ENCODE peak calls at places on chromosomes 12 and 14, in five cellular contexts. U is H1, I is GM12878, N is HCT116, W is SK-N-SH. S is an unnamed sample.

GRCh38 chr12:108332791-108333382 is 6.2 kb downstream of the CMKLR1 start:
- DNase-seq in W (no peak), I (no peak), U (no peak), N (no peak), S (no peak)

GRCh38 chr12:4143909-4144308 is 129.7 kb upstream of the CCND2 start:
- DNase-seq in I (no peak), N (peak; percentile 37), U (no peak), W (no peak), S (no peak)

GRCh38 chr12:96237465-96238077 is 43.4 kb downstream of the ELK3 start:
- DNase-seq in W (no peak), U (no peak), N (no peak), I (no peak), S (peak; percentile 45)

GRCh38 chr12:39619316-39619659 is 315 bp downstream of the ABCD2 start:
- DNase-seq in N (no peak), W (peak; percentile 32), U (no peak), I (no peak), S (no peak)

GRCh38 chr12:58950739-58951100 is 30.4 kb upstream of the LRIG3 start:
- DNase-seq in U (no peak), I (no peak), W (no peak), N (no peak), S (no peak)

GRCh38 chr14:104090071-104090748 is 4.7 kb downstream of the ASPG start:
- DNase-seq in N (no peak), U (peak; percentile 36), I (no peak), W (no peak), S (no peak)

GRCh38 chr12:75205556-75205955 is 4.1 kb downstream of the KCNC2 start:
- DNase-seq in W (no peak), U (no peak), I (no peak), N (no peak), S (no peak)

GRCh38 chr12:46154221-46154975 is 114.4 kb downstream of the SLC38A1 start:
- DNase-seq in I (no peak), N (peak; percentile 3), U (no peak), W (no peak), S (no peak)

GRCh38 chr12:46921754-46922113 is 95.9 kb upstream of the SLC38A4 start:
- DNase-seq in U (no peak), N (no peak), I (no peak), W (no peak), S (no peak)

GRCh38 chr14:77208266-77208978 is 26.8 kb downstream of the TMEM63C start:
- DNase-seq in N (no peak), U (peak; percentile 91), I (no peak), W (peak; percentile 39), S (peak; percentile 85)

GRCh38 chr12:131985145-131985875 is 35.6 kb downstream of the EP400 start:
- DNase-seq in U (peak; percentile 38), N (no peak), I (no peak), W (no peak), S (no peak)

GRCh38 chr12:69821441-69822204 is 3.4 kb upstream of the MYRFL start:
- DNase-seq in I (no peak), W (no peak), N (peak; percentile 42), U (no peak), S (no peak)

GRCh38 chr12:63276537-63277365 is 125.8 kb upstream of the AVPR1A start:
- DNase-seq in N (peak; percentile 61), U (peak; percentile 69), W (peak; percentile 5), I (no peak), S (peak; percentile 73)

GRCh38 chr12:113591480-113591971 is 119.9 kb upstream of the LHX5 start:
- DNase-seq in U (peak; percentile 62), I (no peak), N (no peak), W (peak; percentile 72), S (peak; percentile 26)

GRCh38 chr14:97802430-97802829 is 1005.2 kb downstream of the VRK1 start:
- DNase-seq in I (no peak), W (no peak), N (no peak), U (no peak), S (no peak)

GRCh38 chr14:71541271-71541670 is 391.0 kb upstream of the RGS6 start:
- DNase-seq in W (no peak), U (no peak), N (no peak), I (no peak), S (no peak)

GRCh38 chr12:91923864-91924263 is 221.8 kb downstream of the BTG1 start:
- DNase-seq in N (no peak), U (no peak), W (no peak), I (no peak), S (no peak)

GRCh38 chr14:49586673-49587460 is 687 bp upstream of the RPS29 start:
- DNase-seq in I (peak; percentile 67), W (peak; percentile 60), N (peak; percentile 72), U (no peak), S (peak; percentile 89)

GRCh38 chr12:116245189-116245588 is 32.3 kb downstream of the MED13L start:
- DNase-seq in N (no peak), I (no peak), U (no peak), W (no peak), S (no peak)

GRCh38 chr12:47757840-47758583 is 668 bp downstream of the RAPGEF3 start:
- DNase-seq in U (peak; percentile 61), W (no peak), N (no peak), I (no peak), S (no peak)

GRCh38 chr12:51806896-51807295 is 41.6 kb downstream of the FIGNL2 start:
- DNase-seq in I (no peak), U (no peak), W (no peak), N (no peak), S (no peak)

GRCh38 chr12:54357802-54358619 is 6.3 kb downstream of the GPR84 start:
- DNase-seq in I (peak; percentile 30), W (no peak), U (peak; percentile 53), N (no peak), S (peak; percentile 80)

GRCh38 chr14:24110060-24110459 is 4.5 kb upstream of the DCAF11 start:
- DNase-seq in I (no peak), N (no peak), U (no peak), W (no peak), S (no peak)

DNA sequence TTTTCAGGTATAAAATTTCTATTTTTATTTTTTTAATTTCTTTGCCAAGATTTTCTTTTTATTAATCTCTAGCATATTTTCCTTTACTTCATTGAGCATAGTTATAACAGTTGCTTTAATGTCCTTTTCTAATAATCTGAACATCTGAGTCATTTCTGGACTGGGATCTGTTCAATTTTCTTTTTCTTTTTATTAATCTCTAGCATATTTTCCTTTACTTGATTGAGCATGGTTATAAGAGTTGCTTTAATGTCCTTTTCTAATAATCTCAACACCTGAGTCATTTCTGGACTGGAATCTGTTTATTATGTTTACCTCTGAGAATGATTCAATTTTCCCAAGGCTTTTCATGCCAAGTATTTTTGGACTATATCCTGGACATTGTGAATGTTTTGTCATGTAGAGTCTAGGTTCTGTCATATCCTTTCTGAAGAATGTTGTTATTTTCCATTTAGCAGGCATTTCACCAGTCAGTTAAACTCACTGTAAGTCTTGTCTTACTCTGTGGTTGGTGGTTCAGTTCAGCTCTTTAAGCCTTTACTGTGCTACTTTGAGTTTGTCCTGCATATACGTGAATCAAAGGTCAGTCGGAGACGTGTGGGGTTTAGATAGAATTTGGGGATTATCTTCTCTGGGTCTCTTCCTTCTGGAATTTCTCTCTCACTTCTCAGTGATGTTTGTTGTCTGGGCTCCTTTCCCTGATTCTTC is 20.3 kb downstream of the TTC6 start:
- DNase-seq in I (no peak), W (no peak), U (no peak), N (no peak), S (no peak)
- TF ChIP-seq JUND in I (no peak), W (no peak), U (no peak), N (no peak), S (no peak)

GRCh38 chr12:42091769-42092168 is 52.9 kb downstream of the GXYLT1 start:
- DNase-seq in N (peak; percentile 10), U (no peak), W (no peak), I (no peak), S (no peak)
- TF ChIP-seq JUND in N (peak; percentile 11), U (no peak), W (no peak), I (no peak), S (no peak)

GRCh38 chr12:401235-402126 is at the start of gene CCDC77:
- DNase-seq in I (peak; percentile 86), U (peak; percentile 96), N (peak; percentile 83), W (peak; percentile 95), S (peak; percentile 95)

GRCh38 chr12:400828-401227 is 616 bp upstream of the CCDC77 start:
- DNase-seq in N (no peak), W (no peak), I (no peak), U (no peak), S (no peak)

GRCh38 chr12:402127-402456 is 648 bp downstream of the CCDC77 start:
- DNase-seq in U (no peak), N (no peak), W (peak; percentile 32), I (no peak), S (peak; percentile 50)
- TF ChIP-seq JUND in U (no peak), N (no peak), W (no peak), I (no peak), S (no peak)

DNA sequence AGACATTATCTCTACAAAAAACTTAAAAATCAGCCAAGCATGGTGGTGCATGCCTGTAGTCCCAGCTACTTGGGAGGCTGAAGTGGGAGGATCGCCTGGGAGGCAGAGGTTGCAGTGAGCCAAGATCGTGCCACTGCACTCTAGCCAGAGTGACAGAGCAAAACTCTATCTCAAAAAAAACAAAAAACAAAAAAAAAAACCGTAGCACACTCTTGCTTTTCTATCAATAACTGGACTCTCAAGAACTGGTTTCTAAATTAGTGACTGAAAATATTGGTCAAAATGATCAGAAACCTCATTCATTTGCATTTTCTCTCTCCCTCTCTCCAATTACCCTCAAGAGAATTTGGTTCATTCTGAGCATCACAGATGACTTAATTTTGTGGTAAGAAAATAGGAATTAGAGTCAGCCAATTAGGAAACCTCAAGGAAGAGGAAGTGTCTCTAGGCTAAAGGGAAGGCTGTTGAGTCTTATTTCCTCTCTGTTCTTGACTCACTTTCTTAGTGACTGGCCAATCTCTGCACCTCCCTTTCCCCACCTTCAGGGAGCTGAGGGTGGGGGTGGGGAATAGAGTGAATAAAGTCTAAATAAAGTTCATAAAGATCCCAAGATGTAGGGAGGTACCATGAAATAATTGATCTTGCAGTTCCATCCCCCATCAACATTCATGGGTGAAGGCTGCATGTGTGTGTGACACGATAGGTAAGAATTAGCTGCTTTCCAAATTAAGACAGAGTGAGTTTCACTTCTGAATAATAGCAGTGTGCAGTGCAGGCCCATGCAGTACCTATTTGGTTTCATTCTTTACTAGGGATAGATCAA is 6.8 kb upstream of the PSMA6 start:
- DNase-seq in W (no peak), I (peak; percentile 95), N (no peak), U (no peak), S (no peak)
- TF ChIP-seq JUND in W (no peak), I (peak; percentile 11), N (no peak), U (no peak), S (no peak)